ENCODE peak calls at places on chromosomes 13 and 19, in four cellular contexts. One of them, this sample, is unnamed.
A peak's percentile ranks its signal among the peaks of the same experiment; 100 is the strongest.

GRCh38 chr19:54164369-54165068 is 5.0 kb upstream of the LENG1 start:
- DNase-seq in HCT116: peak; percentile 39
- DNase-seq in K562: peak; percentile 89
- DNase-seq in HepG2: no peak
- DNase-seq in this sample: peak; percentile 76

GRCh38 chr19:16366056-16366432 is 41.4 kb downstream of the KLF2 start:
- DNase-seq in HepG2: no peak
- DNase-seq in K562: no peak
- DNase-seq in HCT116: no peak
- DNase-seq in this sample: no peak

GRCh38 chr13:108427355-108427754 is 157.8 kb downstream of the TNFSF13B start:
- DNase-seq in HCT116: no peak
- DNase-seq in K562: peak; percentile 19
- DNase-seq in HepG2: no peak
- DNase-seq in this sample: no peak

GRCh38 chr19:35915508-35915907 is 7.4 kb upstream of the TYROBP start:
- DNase-seq in HCT116: no peak
- DNase-seq in K562: no peak
- DNase-seq in HepG2: no peak
- DNase-seq in this sample: no peak

GRCh38 chr13:52851153-52851962 is 2.9 kb upstream of the PCDH8 start:
- DNase-seq in HCT116: no peak
- DNase-seq in K562: no peak
- DNase-seq in HepG2: peak; percentile 7
- DNase-seq in this sample: no peak

GRCh38 chr13:46756977-46757376 is 40.0 kb downstream of the ESD start:
- DNase-seq in K562: no peak
- DNase-seq in HCT116: no peak
- DNase-seq in HepG2: no peak
- DNase-seq in this sample: no peak

GRCh38 chr19:16461630-16462051 is 10.1 kb downstream of the EPS15L1 start:
- DNase-seq in K562: no peak
- DNase-seq in HepG2: no peak
- DNase-seq in HCT116: no peak
- DNase-seq in this sample: no peak

GRCh38 chr19:52922841-52923781 is at the start of gene ZNF888:
- DNase-seq in HCT116: peak; percentile 59
- DNase-seq in K562: peak; percentile 92
- DNase-seq in HepG2: peak; percentile 69
- DNase-seq in this sample: peak; percentile 60

GRCh38 chr19:932647-933552 is 7.1 kb downstream of the ARID3A start:
- DNase-seq in HCT116: no peak
- DNase-seq in HepG2: no peak
- DNase-seq in K562: no peak
- DNase-seq in this sample: peak; percentile 56

GRCh38 chr19:14843587-14843986 is 5.1 kb downstream of the OR7A10 start:
- DNase-seq in HepG2: no peak
- DNase-seq in HCT116: no peak
- DNase-seq in K562: no peak
- DNase-seq in this sample: no peak

GRCh38 chr13:30906411-30906990 is 430 bp downstream of the MEDAG start:
- DNase-seq in HCT116: no peak
- DNase-seq in K562: no peak
- DNase-seq in HepG2: no peak
- DNase-seq in this sample: no peak

GRCh38 chr19:21608571-21608970 is 103.2 kb downstream of the ZNF429 start:
- DNase-seq in HCT116: no peak
- DNase-seq in K562: no peak
- DNase-seq in HepG2: peak; percentile 4
- DNase-seq in this sample: no peak

GRCh38 chr13:98206946-98207345 is 29.9 kb upstream of the RNF113B start:
- DNase-seq in K562: no peak
- DNase-seq in HCT116: no peak
- DNase-seq in HepG2: no peak
- DNase-seq in this sample: no peak

GRCh38 chr13:76552807-76553206 is 333.4 kb downstream of the KCTD12 start:
- DNase-seq in HCT116: no peak
- DNase-seq in HepG2: no peak
- DNase-seq in K562: no peak
- DNase-seq in this sample: no peak

GRCh38 chr19:22532388-22533310 is 101.5 kb upstream of the ZNF492 start:
- DNase-seq in HepG2: no peak
- DNase-seq in HCT116: no peak
- DNase-seq in K562: no peak
- DNase-seq in this sample: no peak

GRCh38 chr13:49218493-49219051 is 1.6 kb upstream of the MLNR start:
- DNase-seq in HCT116: no peak
- DNase-seq in HepG2: no peak
- DNase-seq in K562: no peak
- DNase-seq in this sample: no peak

GRCh38 chr19:51441410-51442390 is 16.6 kb downstream of the SIGLEC8 start:
- DNase-seq in HCT116: no peak
- DNase-seq in HepG2: no peak
- DNase-seq in K562: peak; percentile 82
- DNase-seq in this sample: no peak

GRCh38 chr13:100633461-100633860 is 41.1 kb downstream of the TMTC4 start:
- DNase-seq in K562: no peak
- DNase-seq in HepG2: peak; percentile 6
- DNase-seq in HCT116: no peak
- DNase-seq in this sample: no peak

GRCh38 chr19:39246951-39247669 is 1.5 kb downstream of the IFNL4 start:
- DNase-seq in HCT116: no peak
- DNase-seq in K562: no peak
- DNase-seq in HepG2: no peak
- DNase-seq in this sample: no peak

GRCh38 chr13:26024558-26024957 is 27.3 kb downstream of the SHISA2 start:
- DNase-seq in HepG2: no peak
- DNase-seq in HCT116: no peak
- DNase-seq in K562: no peak
- DNase-seq in this sample: peak; percentile 37

GRCh38 chr13:41059466-41059865 is 1.8 kb upstream of the WBP4 start:
- DNase-seq in HepG2: no peak
- DNase-seq in HCT116: no peak
- DNase-seq in K562: no peak
- DNase-seq in this sample: no peak

GRCh38 chr13:46633416-46633815 is 80.4 kb downstream of the LRCH1 start:
- DNase-seq in HepG2: peak; percentile 12
- DNase-seq in HCT116: no peak
- DNase-seq in K562: no peak
- DNase-seq in this sample: no peak

GRCh38 chr13:21909331-21909730 is 238.5 kb downstream of the FGF9 start:
- DNase-seq in HepG2: no peak
- DNase-seq in K562: no peak
- DNase-seq in HCT116: no peak
- DNase-seq in this sample: no peak

GRCh38 chr19:36257512-36257876 is 42.6 kb downstream of the ZNF146 start:
- DNase-seq in HepG2: no peak
- DNase-seq in HCT116: no peak
- DNase-seq in K562: no peak
- DNase-seq in this sample: peak; percentile 79

GRCh38 chr19:58558623-58559274 is 338 bp upstream of the UBE2M start:
- DNase-seq in HCT116: peak; percentile 98
- DNase-seq in K562: peak; percentile 99
- DNase-seq in HepG2: peak; percentile 95
- DNase-seq in this sample: peak; percentile 97

GRCh38 chr19:1042689-1043511 is 3.0 kb downstream of the ABCA7 start:
- DNase-seq in HepG2: no peak
- DNase-seq in HCT116: no peak
- DNase-seq in K562: peak; percentile 48
- DNase-seq in this sample: no peak

GRCh38 chr13:35479223-35479536 is 2.7 kb upstream of the MAB21L1 start:
- DNase-seq in HepG2: no peak
- DNase-seq in HCT116: no peak
- DNase-seq in K562: no peak
- DNase-seq in this sample: no peak

GRCh38 chr13:87810920-87811344 is 139.8 kb downstream of the SLITRK5 start:
- DNase-seq in HepG2: no peak
- DNase-seq in HCT116: no peak
- DNase-seq in K562: no peak
- DNase-seq in this sample: no peak

GRCh38 chr13:104694397-104694796 is 1628.2 kb upstream of the SLC10A2 start:
- DNase-seq in HCT116: no peak
- DNase-seq in HepG2: no peak
- DNase-seq in K562: no peak
- DNase-seq in this sample: no peak

GRCh38 chr13:110989331-110989730 is 74.5 kb upstream of the ANKRD10 start:
- DNase-seq in HCT116: no peak
- DNase-seq in K562: no peak
- DNase-seq in HepG2: no peak
- DNase-seq in this sample: no peak

GRCh38 chr13:28564030-28564429 is 69.1 kb upstream of the FLT1 start:
- DNase-seq in HCT116: no peak
- DNase-seq in K562: no peak
- DNase-seq in HepG2: no peak
- DNase-seq in this sample: no peak

GRCh38 chr19:47124937-47125668 is 5.5 kb upstream of the SAE1 start:
- DNase-seq in HepG2: peak; percentile 78
- DNase-seq in HCT116: peak; percentile 85
- DNase-seq in K562: peak; percentile 78
- DNase-seq in this sample: no peak

GRCh38 chr19:48190288-48191284 is 20.1 kb downstream of the ZSWIM9 start:
- DNase-seq in K562: peak; percentile 84
- DNase-seq in HepG2: peak; percentile 29
- DNase-seq in HCT116: peak; percentile 50
- DNase-seq in this sample: peak; percentile 91

DNA sequence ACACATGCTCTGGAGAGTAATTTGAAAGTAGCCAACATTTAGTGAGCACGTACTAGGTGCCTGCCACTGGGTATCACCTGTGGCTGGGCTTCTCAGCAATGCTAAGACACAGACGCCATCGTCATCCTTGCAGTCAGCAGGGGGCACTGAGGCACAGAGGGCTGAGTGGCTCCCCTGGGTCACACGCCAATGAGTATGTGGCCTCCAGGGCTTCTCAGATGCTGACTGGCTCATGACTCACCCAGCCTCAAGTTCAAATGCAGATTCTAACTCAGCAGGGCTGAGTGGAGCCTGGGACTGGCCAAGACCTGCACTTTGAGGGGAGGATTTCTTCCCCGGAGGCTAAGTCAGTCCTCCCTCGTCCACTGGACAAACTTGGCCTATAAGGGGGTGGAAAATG is 115.1 kb upstream of the CACNA1A start:
- DNase-seq in HepG2: no peak
- DNase-seq in HCT116: peak; percentile 75
- DNase-seq in K562: peak; percentile 54
- DNase-seq in this sample: peak; percentile 80
- TF ChIP-seq FOSL1 in HepG2: no peak
- TF ChIP-seq FOSL1 in HCT116: peak; percentile 90
- TF ChIP-seq FOSL1 in K562: peak; percentile 93
- TF ChIP-seq FOSL1 in this sample: no peak

GRCh38 chr19:7744199-7744786 is 3.0 kb downstream of the CD209 start:
- DNase-seq in K562: no peak
- DNase-seq in HCT116: no peak
- DNase-seq in HepG2: no peak
- DNase-seq in this sample: no peak

GRCh38 chr19:7742991-7743390 is 4.3 kb downstream of the CD209 start:
- DNase-seq in K562: no peak
- DNase-seq in HepG2: no peak
- DNase-seq in HCT116: no peak
- DNase-seq in this sample: no peak

GRCh38 chr19:7744871-7745270 is 2.5 kb downstream of the CD209 start:
- DNase-seq in HCT116: no peak
- DNase-seq in K562: no peak
- DNase-seq in HepG2: no peak
- DNase-seq in this sample: no peak

GRCh38 chr19:7742575-7742974 is 4.8 kb downstream of the CD209 start:
- DNase-seq in K562: peak; percentile 36
- DNase-seq in HepG2: no peak
- DNase-seq in HCT116: no peak
- DNase-seq in this sample: no peak

GRCh38 chr19:7743425-7743841 is 3.9 kb downstream of the CD209 start:
- DNase-seq in HepG2: no peak
- DNase-seq in K562: no peak
- DNase-seq in HCT116: no peak
- DNase-seq in this sample: no peak
- TF ChIP-seq POLR2AphosphoS5 in HepG2: no peak
- TF ChIP-seq POLR2AphosphoS5 in K562: no peak
- TF ChIP-seq POLR2AphosphoS5 in HCT116: no peak
- TF ChIP-seq POLR2AphosphoS5 in this sample: no peak

GRCh38 chr19:3313199-3313575 is 53.2 kb upstream of the NFIC start:
- DNase-seq in HCT116: no peak
- DNase-seq in HepG2: no peak
- DNase-seq in K562: no peak
- DNase-seq in this sample: no peak
- TF ChIP-seq FOSL1 in HCT116: no peak
- TF ChIP-seq FOSL1 in HepG2: no peak
- TF ChIP-seq FOSL1 in K562: no peak
- TF ChIP-seq FOSL1 in this sample: no peak

GRCh38 chr19:29569038-29569911 is 36.8 kb upstream of the POP4 start:
- DNase-seq in HepG2: no peak
- DNase-seq in K562: no peak
- DNase-seq in HCT116: no peak
- DNase-seq in this sample: no peak
- TF ChIP-seq POLR2AphosphoS5 in HepG2: no peak
- TF ChIP-seq POLR2AphosphoS5 in K562: no peak
- TF ChIP-seq POLR2AphosphoS5 in HCT116: no peak
- TF ChIP-seq POLR2AphosphoS5 in this sample: no peak

GRCh38 chr13:64274481-64275217 is 2859.0 kb upstream of the PCDH20 start:
- DNase-seq in K562: peak; percentile 60
- DNase-seq in HCT116: no peak
- DNase-seq in HepG2: no peak
- DNase-seq in this sample: no peak

GRCh38 chr13:64277097-64277496 is 2861.4 kb upstream of the PCDH20 start:
- DNase-seq in HepG2: no peak
- DNase-seq in HCT116: no peak
- DNase-seq in K562: no peak
- DNase-seq in this sample: no peak

GRCh38 chr13:64276232-64276631 is 2860.6 kb upstream of the PCDH20 start:
- DNase-seq in HCT116: no peak
- DNase-seq in K562: no peak
- DNase-seq in HepG2: no peak
- DNase-seq in this sample: no peak

GRCh38 chr13:64273780-64274179 is 2858.1 kb upstream of the PCDH20 start:
- DNase-seq in HCT116: no peak
- DNase-seq in HepG2: no peak
- DNase-seq in K562: no peak
- DNase-seq in this sample: no peak

GRCh38 chr13:64278493-64278892 is 2862.8 kb upstream of the PCDH20 start:
- DNase-seq in HepG2: no peak
- DNase-seq in K562: no peak
- DNase-seq in HCT116: no peak
- DNase-seq in this sample: no peak
- TF ChIP-seq FOSL1 in HepG2: no peak
- TF ChIP-seq FOSL1 in K562: peak; percentile 43
- TF ChIP-seq FOSL1 in HCT116: no peak
- TF ChIP-seq FOSL1 in this sample: no peak

This sample was measured in H1.